ENCODE peak calls at places on chromosome 12, in eight cellular contexts. One of them, this sample, is unnamed.
A peak's percentile ranks its signal among the peaks of the same experiment; 100 is the strongest.

GRCh38 chr12:3527181-3527580 is 36.2 kb downstream of the PRMT8 start:
- DNase-seq in CD8-positive, alpha-beta T cell: no peak
- DNase-seq in foreskin fibroblast: peak; percentile 77
- DNase-seq in hepatocyte: no peak
- DNase-seq in mucosa of descending colon: no peak
- DNase-seq in endodermal cell: no peak
- DNase-seq in CD4-positive, CD25-positive, alpha-beta regulatory T cell: no peak
- DNase-seq in fibroblast of pulmonary artery: peak; percentile 72
- DNase-seq in this sample: peak; percentile 70

GRCh38 chr12:123902821-123903220 is 69.8 kb downstream of the CCDC92 start:
- DNase-seq in CD8-positive, alpha-beta T cell: no peak
- DNase-seq in foreskin fibroblast: no peak
- DNase-seq in hepatocyte: no peak
- DNase-seq in mucosa of descending colon: no peak
- DNase-seq in endodermal cell: no peak
- DNase-seq in CD4-positive, CD25-positive, alpha-beta regulatory T cell: no peak
- DNase-seq in fibroblast of pulmonary artery: no peak
- DNase-seq in this sample: no peak

GRCh38 chr12:111582133-111582747 is 16.9 kb downstream of the ATXN2 start:
- DNase-seq in CD8-positive, alpha-beta T cell: peak; percentile 5
- DNase-seq in foreskin fibroblast: no peak
- DNase-seq in hepatocyte: no peak
- DNase-seq in mucosa of descending colon: no peak
- DNase-seq in endodermal cell: peak; percentile 18
- DNase-seq in CD4-positive, CD25-positive, alpha-beta regulatory T cell: no peak
- DNase-seq in fibroblast of pulmonary artery: no peak
- DNase-seq in this sample: no peak

GRCh38 chr12:89880695-89881350 is 172.2 kb upstream of the ATP2B1 start:
- DNase-seq in CD8-positive, alpha-beta T cell: peak; percentile 75
- DNase-seq in foreskin fibroblast: no peak
- DNase-seq in hepatocyte: no peak
- DNase-seq in mucosa of descending colon: peak; percentile 35
- DNase-seq in endodermal cell: no peak
- DNase-seq in CD4-positive, CD25-positive, alpha-beta regulatory T cell: peak; percentile 78
- DNase-seq in fibroblast of pulmonary artery: no peak
- DNase-seq in this sample: no peak

GRCh38 chr12:55966408-55967281 is at the start of gene CDK2:
- DNase-seq in CD8-positive, alpha-beta T cell: peak; percentile 92
- DNase-seq in foreskin fibroblast: peak; percentile 72
- DNase-seq in hepatocyte: peak; percentile 96
- DNase-seq in mucosa of descending colon: peak; percentile 98
- DNase-seq in endodermal cell: peak; percentile 99
- DNase-seq in CD4-positive, CD25-positive, alpha-beta regulatory T cell: peak; percentile 77
- DNase-seq in fibroblast of pulmonary artery: peak; percentile 74
- DNase-seq in this sample: peak; percentile 14

GRCh38 chr12:93019911-93020224 is 90.8 kb upstream of the EEA1 start:
- DNase-seq in CD8-positive, alpha-beta T cell: no peak
- DNase-seq in foreskin fibroblast: no peak
- DNase-seq in hepatocyte: peak; percentile 45
- DNase-seq in mucosa of descending colon: peak; percentile 79
- DNase-seq in endodermal cell: no peak
- DNase-seq in CD4-positive, CD25-positive, alpha-beta regulatory T cell: no peak
- DNase-seq in fibroblast of pulmonary artery: no peak
- DNase-seq in this sample: no peak

GRCh38 chr12:10511756-10512355 is 6.2 kb downstream of the EIF2S3B start:
- DNase-seq in CD8-positive, alpha-beta T cell: no peak
- DNase-seq in foreskin fibroblast: no peak
- DNase-seq in hepatocyte: no peak
- DNase-seq in mucosa of descending colon: no peak
- DNase-seq in endodermal cell: no peak
- DNase-seq in CD4-positive, CD25-positive, alpha-beta regulatory T cell: no peak
- DNase-seq in fibroblast of pulmonary artery: no peak
- DNase-seq in this sample: no peak

GRCh38 chr12:109890620-109891019 is 9.5 kb upstream of the TCHP start:
- DNase-seq in CD8-positive, alpha-beta T cell: no peak
- DNase-seq in foreskin fibroblast: no peak
- DNase-seq in hepatocyte: no peak
- DNase-seq in mucosa of descending colon: no peak
- DNase-seq in endodermal cell: no peak
- DNase-seq in CD4-positive, CD25-positive, alpha-beta regulatory T cell: no peak
- DNase-seq in fibroblast of pulmonary artery: no peak
- DNase-seq in this sample: no peak

GRCh38 chr12:42180990-42181611 is 36.4 kb upstream of the GXYLT1 start:
- DNase-seq in CD8-positive, alpha-beta T cell: no peak
- DNase-seq in foreskin fibroblast: peak; percentile 33
- DNase-seq in hepatocyte: peak; percentile 8
- DNase-seq in mucosa of descending colon: no peak
- DNase-seq in endodermal cell: no peak
- DNase-seq in CD4-positive, CD25-positive, alpha-beta regulatory T cell: no peak
- DNase-seq in fibroblast of pulmonary artery: peak; percentile 56
- DNase-seq in this sample: peak; percentile 32

GRCh38 chr12:75944097-75944904 is 87.3 kb downstream of the PHLDA1 start:
- DNase-seq in CD8-positive, alpha-beta T cell: no peak
- DNase-seq in foreskin fibroblast: peak; percentile 68
- DNase-seq in hepatocyte: peak; percentile 64
- DNase-seq in mucosa of descending colon: no peak
- DNase-seq in endodermal cell: peak; percentile 71
- DNase-seq in CD4-positive, CD25-positive, alpha-beta regulatory T cell: peak; percentile 18
- DNase-seq in fibroblast of pulmonary artery: peak; percentile 92
- DNase-seq in this sample: peak; percentile 60

GRCh38 chr12:57888407-57889157 is 42.1 kb upstream of the CTDSP2 start:
- DNase-seq in CD8-positive, alpha-beta T cell: no peak
- DNase-seq in foreskin fibroblast: no peak
- DNase-seq in hepatocyte: peak; percentile 66
- DNase-seq in mucosa of descending colon: peak; percentile 86
- DNase-seq in endodermal cell: peak; percentile 88
- DNase-seq in CD4-positive, CD25-positive, alpha-beta regulatory T cell: no peak
- DNase-seq in fibroblast of pulmonary artery: peak; percentile 55
- DNase-seq in this sample: no peak
- H3K4me3 ChIP-seq in CD8-positive, alpha-beta T cell: no peak overlapping the region
- H3K4me3 ChIP-seq in foreskin fibroblast: peak overlapping the region; percentile 16
- H3K4me3 ChIP-seq in hepatocyte: no peak overlapping the region
- H3K4me3 ChIP-seq in mucosa of descending colon: no peak overlapping the region
- H3K4me3 ChIP-seq in endodermal cell: no peak overlapping the region
- H3K4me3 ChIP-seq in CD4-positive, CD25-positive, alpha-beta regulatory T cell: no peak overlapping the region
- H3K4me3 ChIP-seq in fibroblast of pulmonary artery: peak overlapping the region; percentile 18
- H3K4me3 ChIP-seq in this sample: no peak overlapping the region

DNA sequence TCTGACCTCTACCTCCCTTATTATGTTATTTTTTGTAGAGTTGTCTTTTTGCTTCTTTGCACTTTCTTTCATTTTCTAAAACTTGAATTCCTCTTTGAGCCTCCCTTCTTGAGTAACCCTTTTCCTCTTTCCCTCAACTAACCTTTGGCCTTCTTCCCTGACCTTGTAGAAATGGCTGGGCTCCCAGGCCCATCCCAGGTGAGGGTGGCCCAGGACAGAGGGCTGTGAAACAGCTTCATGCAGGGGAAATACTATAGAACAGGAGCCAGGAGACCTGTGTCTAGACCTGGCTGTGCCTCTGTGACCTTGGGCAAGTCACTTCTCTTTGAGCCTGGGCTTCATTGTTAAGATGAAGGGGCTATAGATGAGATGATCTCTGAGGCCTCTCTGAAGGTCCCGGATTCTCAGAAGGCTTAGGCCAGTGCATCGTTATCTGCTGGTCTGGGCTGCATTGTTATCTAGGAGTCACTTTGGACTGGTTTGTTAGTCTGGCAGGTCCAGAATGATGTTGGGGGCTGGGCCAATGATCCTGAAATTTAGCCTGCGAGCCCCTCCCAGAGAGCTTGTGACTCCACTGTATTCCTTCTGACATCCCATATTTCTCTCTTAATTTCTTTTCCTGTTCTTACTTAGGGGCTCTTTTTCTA is 2.2 kb downstream of the ATN1 start:
- DNase-seq in CD8-positive, alpha-beta T cell: no peak
- DNase-seq in foreskin fibroblast: no peak
- DNase-seq in hepatocyte: no peak
- DNase-seq in mucosa of descending colon: no peak
- DNase-seq in endodermal cell: no peak
- DNase-seq in CD4-positive, CD25-positive, alpha-beta regulatory T cell: no peak
- DNase-seq in fibroblast of pulmonary artery: no peak
- DNase-seq in this sample: no peak
- H3K4me3 ChIP-seq in CD8-positive, alpha-beta T cell: no peak overlapping the region
- H3K4me3 ChIP-seq in foreskin fibroblast: peak overlapping the region; percentile 80
- H3K4me3 ChIP-seq in hepatocyte: peak overlapping the region; percentile 89
- H3K4me3 ChIP-seq in mucosa of descending colon: no peak overlapping the region
- H3K4me3 ChIP-seq in endodermal cell: peak overlapping the region; percentile 94
- H3K4me3 ChIP-seq in CD4-positive, CD25-positive, alpha-beta regulatory T cell: peak overlapping the region; percentile 53
- H3K4me3 ChIP-seq in fibroblast of pulmonary artery: peak overlapping the region; percentile 76
- H3K4me3 ChIP-seq in this sample: peak overlapping the region; percentile 85

GRCh38 chr12:22047495-22047894 is 1.5 kb downstream of the CMAS start:
- DNase-seq in CD8-positive, alpha-beta T cell: no peak
- DNase-seq in foreskin fibroblast: no peak
- DNase-seq in hepatocyte: no peak
- DNase-seq in mucosa of descending colon: no peak
- DNase-seq in endodermal cell: no peak
- DNase-seq in CD4-positive, CD25-positive, alpha-beta regulatory T cell: no peak
- DNase-seq in fibroblast of pulmonary artery: no peak
- DNase-seq in this sample: no peak
- H3K4me3 ChIP-seq in CD8-positive, alpha-beta T cell: no peak overlapping the region
- H3K4me3 ChIP-seq in foreskin fibroblast: no peak overlapping the region
- H3K4me3 ChIP-seq in hepatocyte: peak overlapping the region; percentile 83
- H3K4me3 ChIP-seq in mucosa of descending colon: no peak overlapping the region
- H3K4me3 ChIP-seq in endodermal cell: peak overlapping the region; percentile 93
- H3K4me3 ChIP-seq in CD4-positive, CD25-positive, alpha-beta regulatory T cell: peak overlapping the region; percentile 80
- H3K4me3 ChIP-seq in fibroblast of pulmonary artery: peak overlapping the region; percentile 90
- H3K4me3 ChIP-seq in this sample: no peak overlapping the region

DNA sequence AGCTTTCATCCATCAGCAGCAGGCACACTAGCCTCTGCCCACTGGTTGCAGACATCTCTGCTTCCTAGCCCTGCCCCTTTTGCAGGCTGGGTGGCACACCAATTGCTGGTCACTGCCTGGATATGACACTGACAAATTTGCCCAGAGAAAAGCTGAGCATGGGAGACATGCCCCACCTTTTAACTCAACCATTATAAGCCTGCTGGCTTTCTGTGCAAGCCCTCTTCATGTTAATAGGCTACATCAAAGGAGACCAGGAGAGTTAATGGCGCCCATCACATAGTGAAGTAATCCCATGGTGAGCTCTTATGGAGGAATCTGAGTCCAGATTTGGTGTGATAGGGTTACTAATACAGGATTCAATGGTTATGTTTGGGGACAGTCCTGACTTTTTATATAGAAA is 139.2 kb downstream of the KICS2 start:
- DNase-seq in CD8-positive, alpha-beta T cell: no peak
- DNase-seq in foreskin fibroblast: no peak
- DNase-seq in hepatocyte: peak; percentile 6
- DNase-seq in mucosa of descending colon: peak; percentile 38
- DNase-seq in endodermal cell: no peak
- DNase-seq in CD4-positive, CD25-positive, alpha-beta regulatory T cell: no peak
- DNase-seq in fibroblast of pulmonary artery: no peak
- DNase-seq in this sample: no peak
- H3K4me3 ChIP-seq in CD8-positive, alpha-beta T cell: no peak overlapping the region
- H3K4me3 ChIP-seq in foreskin fibroblast: no peak overlapping the region
- H3K4me3 ChIP-seq in hepatocyte: no peak overlapping the region
- H3K4me3 ChIP-seq in mucosa of descending colon: no peak overlapping the region
- H3K4me3 ChIP-seq in endodermal cell: no peak overlapping the region
- H3K4me3 ChIP-seq in CD4-positive, CD25-positive, alpha-beta regulatory T cell: no peak overlapping the region
- H3K4me3 ChIP-seq in fibroblast of pulmonary artery: no peak overlapping the region
- H3K4me3 ChIP-seq in this sample: no peak overlapping the region

GRCh38 chr12:103673891-103674375 is 86.9 kb downstream of the STAB2 start:
- DNase-seq in CD8-positive, alpha-beta T cell: no peak
- DNase-seq in foreskin fibroblast: no peak
- DNase-seq in hepatocyte: peak; percentile 73
- DNase-seq in mucosa of descending colon: peak; percentile 31
- DNase-seq in endodermal cell: no peak
- DNase-seq in CD4-positive, CD25-positive, alpha-beta regulatory T cell: no peak
- DNase-seq in fibroblast of pulmonary artery: no peak
- DNase-seq in this sample: no peak
- H3K4me3 ChIP-seq in CD8-positive, alpha-beta T cell: no peak overlapping the region
- H3K4me3 ChIP-seq in foreskin fibroblast: no peak overlapping the region
- H3K4me3 ChIP-seq in hepatocyte: no peak overlapping the region
- H3K4me3 ChIP-seq in mucosa of descending colon: no peak overlapping the region
- H3K4me3 ChIP-seq in endodermal cell: no peak overlapping the region
- H3K4me3 ChIP-seq in CD4-positive, CD25-positive, alpha-beta regulatory T cell: no peak overlapping the region
- H3K4me3 ChIP-seq in fibroblast of pulmonary artery: no peak overlapping the region
- H3K4me3 ChIP-seq in this sample: no peak overlapping the region